ENCODE peak calls at places on chromosome 22, in four cellular contexts. U, J, E and O are unnamed samples.

GRCh38 chr22:21940521-21940920 is 12.1 kb downstream of the PPM1F start:
- DNase-seq in J (peak; percentile 63), U (no peak), E (no peak), O (no peak)

GRCh38 chr22:19873138-19873959 is 18.7 kb upstream of the GNB1L start:
- DNase-seq in U (peak; percentile 62), J (peak; percentile 46), E (no peak), O (no peak)

GRCh38 chr22:19056951-19057401 is 65.2 kb downstream of the DGCR2 start:
- DNase-seq in E (no peak), U (no peak), J (no peak), O (no peak)

GRCh38 chr22:36467946-36468345 is 13.5 kb downstream of the TXN2 start:
- DNase-seq in J (peak; percentile 44), E (no peak), U (no peak), O (no peak)

GRCh38 chr22:17753401-17753989 is 20.8 kb downstream of the BID start:
- DNase-seq in J (no peak), E (no peak), U (no peak), O (no peak)

GRCh38 chr22:50739279-50739691 is 1.3 kb downstream of the ACR start:
- DNase-seq in U (peak; percentile 56), E (no peak), J (peak; percentile 43), O (no peak)

GRCh38 chr22:29268511-29269229 is 602 bp downstream of the EWSR1 start:
- DNase-seq in E (no peak), J (peak; percentile 93), U (peak; percentile 92), O (no peak)

GRCh38 chr22:29587938-29588699 is 7.2 kb upstream of the NIPSNAP1 start:
- DNase-seq in U (peak; percentile 86), J (no peak), E (no peak), O (no peak)

GRCh38 chr22:50161508-50162390 is 8.8 kb upstream of the PANX2 start:
- DNase-seq in E (no peak), J (peak; percentile 39), U (no peak), O (no peak)